ENCODE peak calls at places on chromosomes 7 and 10, in nine cellular contexts. J, W, C, X, E, H, F, N and U are unnamed samples.

GRCh38 chr7:1458676-1459511 is at the start of gene MICALL2:
- DNase-seq in J (no peak), W (peak; percentile 64), C (peak; percentile 92), X (peak; percentile 49), E (peak; percentile 94), H (no peak), F (no peak), N (peak; percentile 53), U (peak; percentile 87)

GRCh38 chr10:29472268-29473086 is 162.3 kb downstream of the SVIL start:
- DNase-seq in J (no peak), W (no peak), C (no peak), X (no peak), E (no peak), H (no peak), F (no peak), N (no peak), U (no peak)

GRCh38 chr7:79317728-79318127 is 135.7 kb downstream of the MAGI2 start:
- DNase-seq in J (peak; percentile 74), W (no peak), C (no peak), X (peak; percentile 80), E (no peak), H (peak; percentile 91), F (no peak), N (no peak), U (no peak)

GRCh38 chr10:79061441-79062315 is 7.1 kb upstream of the ZMIZ1 start:
- DNase-seq in J (no peak), W (peak; percentile 15), C (peak; percentile 69), X (no peak), E (peak; percentile 64), H (no peak), F (no peak), N (no peak), U (peak; percentile 24)

GRCh38 chr7:122014697-122015096 is 129.4 kb downstream of the AASS start:
- DNase-seq in J (no peak), W (no peak), C (no peak), X (no peak), E (no peak), H (no peak), F (no peak), N (no peak), U (no peak)

GRCh38 chr10:32950457-32951109 is 7.4 kb downstream of the ITGB1 start:
- DNase-seq in J (no peak), W (no peak), C (no peak), X (no peak), E (no peak), H (no peak), F (no peak), N (no peak), U (no peak)

GRCh38 chr7:117274951-117275350 is 47.9 kb downstream of the WNT2 start:
- DNase-seq in J (no peak), W (no peak), C (no peak), X (no peak), E (no peak), H (no peak), F (no peak), N (no peak), U (no peak)

GRCh38 chr7:43537765-43538403 is 45.0 kb upstream of the STK17A start:
- DNase-seq in J (no peak), W (no peak), C (no peak), X (no peak), E (no peak), H (no peak), F (no peak), N (no peak), U (no peak)

GRCh38 chr7:38728145-38728544 is 97.0 kb upstream of the AMPH start:
- DNase-seq in J (no peak), W (no peak), C (no peak), X (no peak), E (no peak), H (no peak), F (no peak), N (no peak), U (no peak)

GRCh38 chr10:108783897-108784296 is 1139.4 kb downstream of the XPNPEP1 start:
- DNase-seq in J (peak; percentile 84), W (no peak), C (no peak), X (peak; percentile 13), E (no peak), H (peak; percentile 10), F (peak; percentile 57), N (peak; percentile 14), U (peak; percentile 30)

GRCh38 chr7:815284-816216 is 16.7 kb upstream of the SUN1 start:
- DNase-seq in J (peak; percentile 91), W (no peak), C (peak; percentile 86), X (no peak), E (peak; percentile 74), H (no peak), F (peak; percentile 90), N (peak; percentile 33), U (no peak)

GRCh38 chr7:93715234-93715633 is 140.7 kb upstream of the CALCR start:
- DNase-seq in J (peak; percentile 77), W (no peak), C (peak; percentile 75), X (peak; percentile 34), E (no peak), H (peak; percentile 12), F (peak; percentile 74), N (no peak), U (peak; percentile 37)

GRCh38 chr7:90413185-90413528 is 9.9 kb downstream of the CLDN12 start:
- DNase-seq in J (no peak), W (no peak), C (no peak), X (no peak), E (no peak), H (no peak), F (no peak), N (no peak), U (no peak)

GRCh38 chr7:90408142-90408541 is 4.9 kb downstream of the CLDN12 start:
- DNase-seq in J (no peak), W (no peak), C (no peak), X (no peak), E (no peak), H (no peak), F (no peak), N (no peak), U (no peak)

GRCh38 chr7:90409667-90410066 is 6.4 kb downstream of the CLDN12 start:
- DNase-seq in J (no peak), W (no peak), C (no peak), X (peak; percentile 72), E (no peak), H (no peak), F (no peak), N (no peak), U (no peak)

GRCh38 chr7:90412458-90413184 is 9.4 kb downstream of the CLDN12 start:
- DNase-seq in J (peak; percentile 75), W (no peak), C (no peak), X (peak; percentile 44), E (no peak), H (no peak), F (peak; percentile 57), N (no peak), U (peak; percentile 55)

GRCh38 chr7:90411510-90411909 is 8.2 kb downstream of the CLDN12 start:
- DNase-seq in J (no peak), W (no peak), C (no peak), X (peak; percentile 9), E (no peak), H (no peak), F (no peak), N (no peak), U (no peak)
- H3K4me1 ChIP-seq in J (no peaks in the 10 kb centered on the region), W (no peaks in the 10 kb centered on the region), C (no peaks in the 10 kb centered on the region), X (peaks cover 61% of the 10 kb centered on the region), E (no peaks in the 10 kb centered on the region), H (no peaks in the 10 kb centered on the region), F (no peaks in the 10 kb centered on the region), N (peaks cover 3% of the 10 kb centered on the region), U (peaks cover 18% of the 10 kb centered on the region)

GRCh38 chr10:129675027-129675769 is 208.2 kb downstream of the MGMT start:
- DNase-seq in J (no peak), W (no peak), C (no peak), X (no peak), E (no peak), H (no peak), F (no peak), N (no peak), U (no peak)
- H3K27ac ChIP-seq in J (no peak overlapping the region), W (no peak overlapping the region), C (no peak overlapping the region), X (no peak overlapping the region), E (no peak overlapping the region), H (no peak overlapping the region), F (no peak overlapping the region), N (no peak overlapping the region), U (no peak overlapping the region)

GRCh38 chr7:132065193-132065972 is 509.0 kb upstream of the PODXL start:
- DNase-seq in J (no peak), W (no peak), C (no peak), X (no peak), E (peak; percentile 82), H (peak; percentile 88), F (no peak), N (no peak), U (no peak)

GRCh38 chr7:132066776-132067175 is 509.5 kb downstream of the PLXNA4 start:
- DNase-seq in J (no peak), W (no peak), C (no peak), X (no peak), E (no peak), H (no peak), F (no peak), N (no peak), U (no peak)

GRCh38 chr7:132063800-132064199 is 507.4 kb upstream of the PODXL start:
- DNase-seq in J (no peak), W (no peak), C (no peak), X (no peak), E (no peak), H (no peak), F (no peak), N (no peak), U (no peak)

GRCh38 chr7:132061931-132062330 is 505.5 kb upstream of the PODXL start:
- DNase-seq in J (no peak), W (no peak), C (no peak), X (no peak), E (no peak), H (no peak), F (no peak), N (no peak), U (no peak)

GRCh38 chr7:132065973-132066611 is 509.7 kb upstream of the PODXL start:
- DNase-seq in J (no peak), W (no peak), C (no peak), X (no peak), E (no peak), H (no peak), F (no peak), N (no peak), U (no peak)
- TF ChIP-seq POLR2AphosphoS5 in J (no peak), W (no peak), C (no peak), X (no peak), E (no peak), H (no peak), F (no peak), N (no peak), U (no peak)

DNA sequence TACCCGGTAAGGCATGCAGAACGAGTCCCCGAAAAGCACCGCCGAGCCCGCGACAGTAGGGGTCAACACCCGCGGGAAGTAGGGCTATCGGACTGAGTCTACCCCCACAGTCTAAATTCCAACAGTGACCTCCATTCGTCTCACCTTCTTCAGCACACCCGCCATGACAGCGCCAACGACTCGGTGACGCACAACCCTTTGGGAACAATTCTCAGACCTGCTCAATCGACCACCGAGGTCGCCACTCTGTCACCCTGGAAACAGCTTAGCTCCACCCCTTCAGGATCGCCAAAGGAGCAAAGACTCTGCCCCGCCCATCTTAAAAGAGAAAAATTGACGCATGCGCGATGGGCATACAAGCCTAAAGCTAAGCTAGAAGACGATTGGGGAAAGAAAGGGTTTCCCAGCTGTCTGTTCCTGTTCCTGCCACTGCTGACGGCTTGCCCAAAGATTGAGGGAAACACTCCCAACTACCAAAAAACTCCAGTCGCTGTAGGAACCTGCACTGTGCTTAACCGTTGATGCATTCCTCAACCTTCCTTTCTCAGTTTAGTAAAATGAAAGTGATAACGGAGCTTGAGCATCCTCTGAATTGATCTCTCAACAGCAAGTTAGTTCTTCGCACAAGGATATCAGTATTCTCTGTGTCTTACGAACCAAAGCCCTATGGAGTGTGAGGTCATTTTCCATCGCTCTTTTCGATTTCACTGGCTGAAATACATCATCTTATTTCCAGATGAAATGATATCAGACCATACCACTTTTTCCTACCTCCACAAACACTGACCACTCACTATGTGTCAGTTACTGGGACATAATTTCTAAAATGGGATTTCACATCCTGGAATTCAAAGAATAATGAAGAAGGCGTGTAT is at the start of gene NDUFA5:
- DNase-seq in J (peak; percentile 100), W (peak; percentile 97), C (peak; percentile 96), X (peak; percentile 98), E (peak; percentile 99), H (peak; percentile 99), F (peak; percentile 93), N (peak; percentile 98), U (peak; percentile 97)
- H3K4me1 ChIP-seq in J (peaks cover 10% of the 10 kb centered on the region), W (no peaks in the 10 kb centered on the region), C (peaks cover 54% of the 10 kb centered on the region), X (peaks cover 23% of the 10 kb centered on the region), E (peaks cover 27% of the 10 kb centered on the region), H (peaks cover 9% of the 10 kb centered on the region), F (no peaks in the 10 kb centered on the region), N (peaks cover 2% of the 10 kb centered on the region), U (peaks cover 19% of the 10 kb centered on the region)